ENCODE peak calls at places on chromosomes 13 and 19, in ten cellular contexts. One of them, this sample, is unnamed.

GRCh38 chr13:76338003-76338402 is 548.2 kb downstream of the KCTD12 start:
- DNase-seq in HCT116: no peak
- DNase-seq in breast epithelium: no peak
- DNase-seq in heart left ventricle: no peak
- DNase-seq in spleen: no peak
- DNase-seq in transverse colon: no peak
- DNase-seq in stomach: no peak
- DNase-seq in IMR-90: no peak
- DNase-seq in H1: no peak
- DNase-seq in body of pancreas: no peak
- DNase-seq in this sample: no peak

GRCh38 chr13:32031025-32031814 is at the start of gene FRY:
- DNase-seq in HCT116: peak; percentile 15
- DNase-seq in H1: peak; percentile 85
- DNase-seq in spleen: peak; percentile 94
- DNase-seq in IMR-90: peak; percentile 58
- DNase-seq in heart left ventricle: peak; percentile 84
- DNase-seq in stomach: peak; percentile 60
- DNase-seq in transverse colon: peak; percentile 56
- DNase-seq in breast epithelium: peak; percentile 77
- DNase-seq in body of pancreas: peak; percentile 60
- DNase-seq in this sample: peak; percentile 50

GRCh38 chr19:18478545-18479311 is 40.8 kb upstream of the ISYNA1 start:
- DNase-seq in HCT116: no peak
- DNase-seq in transverse colon: peak; percentile 76
- DNase-seq in heart left ventricle: peak; percentile 89
- DNase-seq in H1: no peak
- DNase-seq in body of pancreas: peak; percentile 86
- DNase-seq in spleen: peak; percentile 92
- DNase-seq in stomach: peak; percentile 70
- DNase-seq in breast epithelium: no peak
- DNase-seq in IMR-90: peak; percentile 94
- DNase-seq in this sample: no peak

GRCh38 chr13:101218484-101218883 is 197.8 kb downstream of the NALCN start:
- DNase-seq in H1: no peak
- DNase-seq in heart left ventricle: no peak
- DNase-seq in HCT116: no peak
- DNase-seq in body of pancreas: no peak
- DNase-seq in breast epithelium: no peak
- DNase-seq in spleen: no peak
- DNase-seq in stomach: no peak
- DNase-seq in IMR-90: peak; percentile 60
- DNase-seq in transverse colon: no peak
- DNase-seq in this sample: no peak

GRCh38 chr13:37797606-37798005 is 72.0 kb downstream of the TRPC4 start:
- DNase-seq in heart left ventricle: no peak
- DNase-seq in HCT116: no peak
- DNase-seq in transverse colon: no peak
- DNase-seq in stomach: no peak
- DNase-seq in spleen: no peak
- DNase-seq in H1: no peak
- DNase-seq in body of pancreas: no peak
- DNase-seq in breast epithelium: no peak
- DNase-seq in IMR-90: no peak
- DNase-seq in this sample: no peak

GRCh38 chr13:39159393-39159792 is 121.1 kb downstream of the NHLRC3 start:
- DNase-seq in heart left ventricle: no peak
- DNase-seq in spleen: no peak
- DNase-seq in stomach: no peak
- DNase-seq in body of pancreas: no peak
- DNase-seq in breast epithelium: no peak
- DNase-seq in HCT116: no peak
- DNase-seq in H1: no peak
- DNase-seq in transverse colon: no peak
- DNase-seq in IMR-90: no peak
- DNase-seq in this sample: no peak

GRCh38 chr19:16661480-16662034 is 618 bp downstream of the TMEM38A start:
- DNase-seq in stomach: peak; percentile 33
- DNase-seq in IMR-90: no peak
- DNase-seq in H1: peak; percentile 60
- DNase-seq in spleen: no peak
- DNase-seq in breast epithelium: no peak
- DNase-seq in transverse colon: peak; percentile 56
- DNase-seq in heart left ventricle: peak; percentile 68
- DNase-seq in HCT116: no peak
- DNase-seq in body of pancreas: peak; percentile 16
- DNase-seq in this sample: peak; percentile 50

GRCh38 chr19:19259741-19260140 is 13.4 kb downstream of the TM6SF2 start:
- DNase-seq in HCT116: peak; percentile 46
- DNase-seq in stomach: no peak
- DNase-seq in body of pancreas: no peak
- DNase-seq in transverse colon: no peak
- DNase-seq in spleen: no peak
- DNase-seq in heart left ventricle: peak; percentile 4
- DNase-seq in IMR-90: peak; percentile 11
- DNase-seq in breast epithelium: no peak
- DNase-seq in H1: peak; percentile 64
- DNase-seq in this sample: no peak

GRCh38 chr19:15123900-15124299 is 16.7 kb downstream of the SYDE1 start:
- DNase-seq in IMR-90: no peak
- DNase-seq in H1: no peak
- DNase-seq in body of pancreas: peak; percentile 69
- DNase-seq in spleen: no peak
- DNase-seq in heart left ventricle: peak; percentile 86
- DNase-seq in HCT116: no peak
- DNase-seq in breast epithelium: peak; percentile 76
- DNase-seq in stomach: peak; percentile 83
- DNase-seq in transverse colon: peak; percentile 66
- DNase-seq in this sample: peak; percentile 62

GRCh38 chr19:6479836-6480398 is 1.7 kb downstream of the DENND1C start:
- DNase-seq in stomach: no peak
- DNase-seq in heart left ventricle: no peak
- DNase-seq in transverse colon: no peak
- DNase-seq in body of pancreas: no peak
- DNase-seq in HCT116: no peak
- DNase-seq in spleen: no peak
- DNase-seq in IMR-90: no peak
- DNase-seq in breast epithelium: no peak
- DNase-seq in H1: no peak
- DNase-seq in this sample: no peak

GRCh38 chr19:6483235-6483634 is 1.6 kb upstream of the DENND1C start:
- DNase-seq in heart left ventricle: no peak
- DNase-seq in body of pancreas: no peak
- DNase-seq in breast epithelium: no peak
- DNase-seq in transverse colon: no peak
- DNase-seq in IMR-90: no peak
- DNase-seq in HCT116: no peak
- DNase-seq in H1: no peak
- DNase-seq in stomach: no peak
- DNase-seq in spleen: no peak
- DNase-seq in this sample: no peak

GRCh38 chr19:6482343-6482686 is 728 bp upstream of the DENND1C start:
- DNase-seq in body of pancreas: no peak
- DNase-seq in HCT116: no peak
- DNase-seq in H1: no peak
- DNase-seq in spleen: no peak
- DNase-seq in breast epithelium: no peak
- DNase-seq in IMR-90: no peak
- DNase-seq in stomach: no peak
- DNase-seq in transverse colon: no peak
- DNase-seq in heart left ventricle: no peak
- DNase-seq in this sample: no peak

GRCh38 chr19:6480843-6481415 is 658 bp downstream of the DENND1C start:
- DNase-seq in transverse colon: no peak
- DNase-seq in HCT116: no peak
- DNase-seq in breast epithelium: no peak
- DNase-seq in stomach: no peak
- DNase-seq in heart left ventricle: no peak
- DNase-seq in spleen: no peak
- DNase-seq in H1: no peak
- DNase-seq in IMR-90: no peak
- DNase-seq in body of pancreas: no peak
- DNase-seq in this sample: no peak

GRCh38 chr19:6481541-6482342 is at the start of gene DENND1C:
- DNase-seq in spleen: peak; percentile 95
- DNase-seq in H1: peak; percentile 65
- DNase-seq in heart left ventricle: peak; percentile 75
- DNase-seq in body of pancreas: peak; percentile 41
- DNase-seq in IMR-90: no peak
- DNase-seq in stomach: peak; percentile 52
- DNase-seq in transverse colon: peak; percentile 66
- DNase-seq in HCT116: no peak
- DNase-seq in breast epithelium: no peak
- DNase-seq in this sample: peak; percentile 85
- TF ChIP-seq POLR2A in spleen: no peak
- TF ChIP-seq POLR2A in H1: no peak
- TF ChIP-seq POLR2A in heart left ventricle: no peak
- TF ChIP-seq POLR2A in body of pancreas: no peak
- TF ChIP-seq POLR2A in IMR-90: no peak
- TF ChIP-seq POLR2A in stomach: no peak
- TF ChIP-seq POLR2A in transverse colon: peak; percentile 42
- TF ChIP-seq POLR2A in HCT116: no peak
- TF ChIP-seq POLR2A in breast epithelium: no peak
- TF ChIP-seq POLR2A in this sample: peak; percentile 17

GRCh38 chr19:1258707-1259205 is 10.4 kb downstream of the MIDN start:
- DNase-seq in body of pancreas: no peak
- DNase-seq in spleen: no peak
- DNase-seq in IMR-90: no peak
- DNase-seq in H1: no peak
- DNase-seq in transverse colon: no peak
- DNase-seq in stomach: no peak
- DNase-seq in breast epithelium: no peak
- DNase-seq in heart left ventricle: no peak
- DNase-seq in HCT116: no peak
- DNase-seq in this sample: peak; percentile 65
- H3K4me1 ChIP-seq in body of pancreas: peaks cover 94% of the 10 kb centered on the region
- H3K4me1 ChIP-seq in spleen: peaks cover 82% of the 10 kb centered on the region
- H3K4me1 ChIP-seq in IMR-90: peaks cover 57% of the 10 kb centered on the region
- H3K4me1 ChIP-seq in H1: peaks cover 26% of the 10 kb centered on the region
- H3K4me1 ChIP-seq in transverse colon: peaks cover 65% of the 10 kb centered on the region
- H3K4me1 ChIP-seq in stomach: peaks cover 97% of the 10 kb centered on the region
- H3K4me1 ChIP-seq in breast epithelium: peaks cover 30% of the 10 kb centered on the region
- H3K4me1 ChIP-seq in heart left ventricle: peaks cover 86% of the 10 kb centered on the region
- H3K4me1 ChIP-seq in HCT116: peaks cover 94% of the 10 kb centered on the region
- H3K4me1 ChIP-seq in this sample: peaks cover 60% of the 10 kb centered on the region

GRCh38 chr13:43016226-43016625 is 7.2 kb upstream of the DNAJC15 start:
- DNase-seq in heart left ventricle: no peak
- DNase-seq in H1: no peak
- DNase-seq in breast epithelium: no peak
- DNase-seq in spleen: no peak
- DNase-seq in IMR-90: no peak
- DNase-seq in stomach: no peak
- DNase-seq in body of pancreas: no peak
- DNase-seq in HCT116: no peak
- DNase-seq in transverse colon: no peak
- DNase-seq in this sample: no peak
- H3K27me3 ChIP-seq in heart left ventricle: no peaks in the 10 kb centered on the region
- H3K27me3 ChIP-seq in H1: no peaks in the 10 kb centered on the region
- H3K27me3 ChIP-seq in breast epithelium: no peaks in the 10 kb centered on the region
- H3K27me3 ChIP-seq in spleen: no peaks in the 10 kb centered on the region
- H3K27me3 ChIP-seq in IMR-90: no peaks in the 10 kb centered on the region
- H3K27me3 ChIP-seq in stomach: no peaks in the 10 kb centered on the region
- H3K27me3 ChIP-seq in body of pancreas: no peaks in the 10 kb centered on the region
- H3K27me3 ChIP-seq in HCT116: no peaks in the 10 kb centered on the region
- H3K27me3 ChIP-seq in transverse colon: no peaks in the 10 kb centered on the region
- H3K27me3 ChIP-seq in this sample: no peaks in the 10 kb centered on the region

DNA sequence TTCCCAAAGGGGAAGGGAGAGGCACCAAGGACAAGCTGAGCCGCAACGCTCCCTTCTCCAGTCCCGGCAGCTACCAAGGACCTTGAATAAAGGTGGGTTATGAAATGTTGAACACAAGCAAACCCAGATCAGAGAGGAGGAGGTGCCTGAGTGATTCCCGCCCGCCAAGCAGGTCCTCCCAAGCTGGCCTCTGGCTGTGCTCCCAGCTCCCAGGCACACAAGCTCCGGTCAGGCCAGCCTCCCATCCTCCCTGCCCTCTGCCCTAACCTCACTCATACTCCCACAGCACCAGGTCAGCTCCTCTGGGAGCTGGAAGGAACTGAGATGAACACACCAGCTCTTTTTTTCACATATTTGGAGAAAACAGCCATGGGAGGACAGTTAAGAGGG is 3.7 kb downstream of the NAPA start:
- DNase-seq in body of pancreas: peak; percentile 73
- DNase-seq in breast epithelium: no peak
- DNase-seq in spleen: no peak
- DNase-seq in stomach: peak; percentile 65
- DNase-seq in heart left ventricle: peak; percentile 77
- DNase-seq in H1: no peak
- DNase-seq in HCT116: no peak
- DNase-seq in transverse colon: no peak
- DNase-seq in IMR-90: no peak
- DNase-seq in this sample: no peak
- TF ChIP-seq POLR2A in body of pancreas: peak; percentile 7
- TF ChIP-seq POLR2A in breast epithelium: no peak
- TF ChIP-seq POLR2A in spleen: no peak
- TF ChIP-seq POLR2A in stomach: no peak
- TF ChIP-seq POLR2A in heart left ventricle: no peak
- TF ChIP-seq POLR2A in H1: no peak
- TF ChIP-seq POLR2A in HCT116: no peak
- TF ChIP-seq POLR2A in transverse colon: no peak
- TF ChIP-seq POLR2A in IMR-90: no peak
- TF ChIP-seq POLR2A in this sample: no peak

GRCh38 chr19:10600149-10600548 is 13.0 kb upstream of the AP1M2 start:
- DNase-seq in H1: no peak
- DNase-seq in stomach: no peak
- DNase-seq in transverse colon: no peak
- DNase-seq in heart left ventricle: no peak
- DNase-seq in breast epithelium: no peak
- DNase-seq in IMR-90: no peak
- DNase-seq in HCT116: no peak
- DNase-seq in body of pancreas: no peak
- DNase-seq in spleen: no peak
- DNase-seq in this sample: no peak
- H3K4me1 ChIP-seq in H1: peaks cover 11% of the 10 kb centered on the region
- H3K4me1 ChIP-seq in stomach: peaks cover 52% of the 10 kb centered on the region
- H3K4me1 ChIP-seq in transverse colon: no peaks in the 10 kb centered on the region
- H3K4me1 ChIP-seq in heart left ventricle: peaks cover 28% of the 10 kb centered on the region
- H3K4me1 ChIP-seq in breast epithelium: peaks cover 11% of the 10 kb centered on the region
- H3K4me1 ChIP-seq in IMR-90: peaks cover 10% of the 10 kb centered on the region
- H3K4me1 ChIP-seq in HCT116: peaks cover 16% of the 10 kb centered on the region
- H3K4me1 ChIP-seq in body of pancreas: peaks cover 27% of the 10 kb centered on the region
- H3K4me1 ChIP-seq in spleen: peaks cover 20% of the 10 kb centered on the region
- H3K4me1 ChIP-seq in this sample: no peaks in the 10 kb centered on the region